ENCODE peak calls at places on chromosome 9, in six cellular contexts. R is GM12891, U is GM12878, H is HepG2, K is K562, V is H1. A is an unnamed sample.

GRCh38 chr9:16358751-16359150 is 511.7 kb downstream of the BNC2 start:
- DNase-seq in U (no peak), K (no peak), R (no peak), V (no peak), H (no peak), A (no peak)

GRCh38 chr9:136545966-136546696 is at the start of gene NOTCH1:
- DNase-seq in R (peak), K (peak), H (peak), V (peak), U (peak), A (peak)

GRCh38 chr9:38713426-38713825 is 6.5 kb downstream of the FAM240B start:
- DNase-seq in K (no peak), H (no peak), U (no peak), V (no peak), R (no peak), A (no peak)

GRCh38 chr9:24245988-24246387 is 299.7 kb downstream of the IZUMO3 start:
- DNase-seq in R (no peak), V (no peak), H (no peak), K (no peak), U (no peak), A (no peak)

GRCh38 chr9:133148351-133149129 is 15.2 kb downstream of the GBGT1 start:
- DNase-seq in V (peak), H (no peak), R (no peak), K (peak), U (no peak), A (peak)

GRCh38 chr9:30075022-30075421 is 2309.4 kb upstream of the ACO1 start:
- DNase-seq in K (no peak), V (no peak), H (no peak), U (no peak), R (no peak), A (no peak)

GRCh38 chr9:113934826-113935676 is 58.9 kb downstream of the ZNF618 start:
- DNase-seq in K (no peak), V (peak), H (no peak), R (no peak), U (no peak), A (no peak)

GRCh38 chr9:86563959-86564358 is 209.7 kb upstream of the TUT7 start:
- DNase-seq in V (no peak), R (no peak), U (no peak), K (no peak), H (no peak), A (no peak)

GRCh38 chr9:81363916-81364480 is 325.3 kb downstream of the TLE1 start:
- DNase-seq in H (no peak), V (no peak), R (no peak), K (no peak), U (no peak), A (no peak)

GRCh38 chr9:81138173-81138572 is 551.2 kb downstream of the TLE1 start:
- DNase-seq in H (no peak), K (no peak), U (no peak), R (no peak), V (no peak), A (no peak)

GRCh38 chr9:96080364-96080763 is 204.9 kb downstream of the ERCC6L2 start:
- DNase-seq in V (no peak), H (no peak), K (no peak), R (no peak), U (no peak), A (no peak)

GRCh38 chr9:109455861-109456260 is 42.2 kb downstream of the PTPN3 start:
- DNase-seq in R (no peak), H (no peak), U (no peak), K (no peak), V (peak), A (no peak)

GRCh38 chr9:84969084-84969483 is 299.6 kb downstream of the NTRK2 start:
- DNase-seq in H (no peak), V (no peak), U (no peak), K (no peak), R (no peak), A (no peak)

GRCh38 chr9:88749420-88749819 is 214.4 kb downstream of the NXNL2 start:
- DNase-seq in U (no peak), K (no peak), R (no peak), V (no peak), H (no peak), A (no peak)

GRCh38 chr9:121286973-121287721 is 19.2 kb downstream of the GSN start:
- DNase-seq in H (peak), K (peak), V (peak), U (no peak), R (no peak), A (no peak)

GRCh38 chr9:121685795-121686377 is 34.5 kb downstream of the DAB2IP start:
- DNase-seq in H (no peak), V (no peak), U (no peak), K (no peak), R (no peak), A (no peak)

GRCh38 chr9:101333490-101333889 is 51.3 kb downstream of the BAAT start:
- DNase-seq in K (no peak), R (no peak), H (no peak), V (no peak), U (no peak), A (no peak)

GRCh38 chr9:34654317-34655083 is 2.5 kb downstream of the IL11RA start:
- DNase-seq in K (no peak), U (no peak), V (no peak), H (no peak), R (no peak), A (no peak)

GRCh38 chr9:112764837-112765236 is 14.3 kb downstream of the SNX30 start:
- DNase-seq in H (peak), R (no peak), K (peak), V (no peak), U (no peak), A (no peak)

GRCh38 chr9:16608906-16609305 is 261.6 kb downstream of the BNC2 start:
- DNase-seq in K (no peak), V (no peak), U (no peak), H (no peak), R (no peak), A (no peak)

GRCh38 chr9:107650321-107650720 is 160.8 kb upstream of the KLF4 start:
- DNase-seq in R (no peak), H (no peak), K (no peak), U (no peak), V (no peak), A (no peak)

GRCh38 chr9:114571391-114571790 is 16.2 kb upstream of the ATP6V1G1 start:
- DNase-seq in R (no peak), V (no peak), U (no peak), H (no peak), K (no peak), A (no peak)

GRCh38 chr9:128818099-128818838 is at the start of gene ENDOG:
- DNase-seq in V (peak), R (peak), H (peak), U (peak), K (peak), A (peak)
- TF ChIP-seq POLR2A in V (no peak), R (peak), H (peak), U (peak), K (peak), A (peak)

GRCh38 chr9:134284273-134284672 is 42.0 kb upstream of the RXRA start:
- DNase-seq in U (no peak), R (no peak), H (no peak), V (no peak), K (no peak), A (no peak)
- TF ChIP-seq TAF1 in U (no peak), R (no peak), H (no peak), V (no peak), K (no peak), A (no peak)

DNA sequence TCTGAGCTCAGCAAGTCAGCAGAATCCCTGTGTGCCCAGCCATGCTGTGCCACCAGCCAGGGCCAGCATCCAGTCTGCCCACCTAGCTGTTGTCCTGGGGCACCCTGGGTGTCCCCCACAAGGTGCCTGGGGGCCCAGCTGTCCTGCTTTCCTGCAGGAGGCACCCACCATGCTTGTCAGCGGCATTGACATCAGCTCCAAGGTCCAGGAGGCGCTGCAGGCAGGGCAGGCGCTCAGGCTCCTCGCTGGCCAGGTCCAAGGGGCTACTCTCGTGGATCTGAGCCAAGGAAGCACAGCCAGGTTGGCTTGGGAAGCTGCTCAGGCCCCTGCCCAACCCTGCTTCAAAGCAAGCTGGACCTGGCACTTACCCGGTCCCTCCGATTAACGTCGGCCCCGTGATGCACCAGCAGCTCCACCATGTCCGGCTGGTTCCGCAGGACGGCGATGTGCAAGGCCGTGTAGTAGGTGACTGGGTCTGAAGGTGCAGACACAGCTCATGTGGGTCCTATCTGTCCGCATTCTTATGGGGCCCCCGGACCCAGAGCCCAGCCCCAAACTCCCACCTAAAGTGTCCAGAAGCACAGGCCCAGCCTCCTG is 2.8 kb downstream of the ASB6 start:
- DNase-seq in R (no peak), K (no peak), H (no peak), U (no peak), V (no peak), A (no peak)
- TF ChIP-seq POLR2AphosphoS5 in R (no peak), K (no peak), H (no peak), U (no peak), V (no peak), A (no peak)

GRCh38 chr9:99105152-99106043 is 485 bp downstream of the TGFBR1 start:
- DNase-seq in K (peak), H (peak), R (peak), U (no peak), V (peak), A (peak)
- TF ChIP-seq POLR2A in K (peak), H (peak), R (no peak), U (peak), V (no peak), A (no peak)

GRCh38 chr9:32992596-32993238 is 8.7 kb downstream of the APTX start:
- DNase-seq in K (peak), U (no peak), R (no peak), H (no peak), V (no peak), A (no peak)
- TF ChIP-seq TAF1 in K (no peak), U (no peak), R (no peak), H (no peak), V (no peak), A (no peak)

GRCh38 chr9:77598510-77598909 is 49.6 kb downstream of the GNA14 start:
- DNase-seq in K (no peak), V (no peak), H (no peak), R (no peak), U (no peak), A (no peak)
- TF ChIP-seq POLR2AphosphoS5 in K (no peak), V (no peak), H (no peak), R (no peak), U (no peak), A (no peak)

DNA sequence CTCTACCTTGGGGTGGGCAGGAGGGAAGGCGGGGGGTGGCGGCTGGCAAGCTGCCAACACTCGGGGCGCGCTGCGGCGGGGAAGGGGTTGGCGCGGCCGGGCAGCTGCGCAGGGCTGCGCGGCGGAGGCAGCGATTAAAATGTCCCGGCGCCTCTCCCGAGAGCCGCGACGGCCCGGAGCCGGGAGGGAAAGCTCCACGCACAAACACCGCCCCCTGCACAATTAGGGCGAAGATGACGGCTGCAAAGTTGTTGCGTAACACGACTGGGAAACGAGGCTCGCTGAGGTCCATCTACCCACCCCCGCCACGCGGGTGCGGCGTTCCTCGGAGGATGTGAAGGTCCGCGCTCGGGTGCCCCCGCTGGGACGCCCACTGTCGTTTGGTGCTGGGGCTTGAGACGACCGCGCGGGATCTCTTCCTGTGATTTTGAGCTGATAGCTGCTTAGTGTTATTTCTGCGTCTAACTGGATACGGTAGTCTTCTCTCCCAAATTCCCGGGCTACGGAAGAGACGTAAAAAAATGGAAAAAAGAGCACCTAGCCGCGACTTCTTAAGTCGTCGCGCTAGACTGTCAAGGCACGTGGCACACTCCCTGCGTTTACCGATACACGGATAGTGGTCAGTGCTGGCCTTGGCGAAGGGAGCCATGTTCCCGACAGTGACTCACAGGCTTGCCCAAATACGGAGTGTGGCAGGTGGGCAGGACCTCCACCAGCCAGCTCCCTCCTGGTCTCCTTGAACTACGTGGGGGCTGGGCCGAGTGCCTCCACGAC is 958 bp upstream of the NFIL3 start:
- DNase-seq in V (peak), U (no peak), K (peak), R (no peak), H (peak), A (no peak)
- TF ChIP-seq POLR2A in V (no peak), U (no peak), K (peak), R (no peak), H (peak), A (no peak)

DNA sequence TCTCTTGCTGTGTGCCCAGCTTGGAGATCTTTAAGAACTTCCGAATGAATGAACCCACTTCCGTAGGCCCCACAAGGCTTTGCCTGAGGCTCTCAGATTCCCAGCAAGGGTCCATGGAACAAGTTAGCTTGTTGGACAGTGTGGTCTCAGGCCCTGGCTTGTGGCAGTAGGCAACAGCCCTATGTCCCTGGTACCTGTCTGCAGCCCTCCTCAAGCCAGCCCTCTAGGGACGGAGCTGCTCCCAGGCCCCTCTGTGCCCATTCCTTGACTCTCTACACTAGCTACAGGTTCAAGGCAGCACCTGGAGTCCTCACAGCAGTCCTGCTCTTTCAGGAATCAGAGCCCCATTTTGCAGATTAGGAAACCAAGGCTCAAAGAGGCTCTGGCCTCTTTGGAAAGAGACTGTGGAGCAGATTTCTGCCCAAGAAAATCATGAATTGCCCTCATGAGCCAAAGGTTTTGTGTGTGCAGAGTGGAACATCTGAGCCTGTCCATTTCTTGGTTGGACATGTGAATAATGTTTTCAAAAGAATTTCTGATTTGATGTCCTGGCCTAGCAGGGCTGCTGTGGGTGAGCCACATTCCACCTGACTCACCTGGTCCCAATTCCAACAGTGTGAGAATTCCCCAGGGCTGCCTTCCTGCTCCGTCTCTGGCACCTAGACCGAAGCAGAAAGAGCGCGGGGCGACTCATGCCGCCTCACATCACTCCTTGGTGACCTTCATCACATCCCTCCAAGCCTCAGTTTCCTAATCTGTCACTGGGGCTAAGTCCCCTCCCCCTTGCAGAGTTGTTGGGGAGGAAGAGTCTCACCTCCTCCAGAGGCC is 131.7 kb downstream of the BARX1 start:
- DNase-seq in U (no peak), V (no peak), H (no peak), R (no peak), K (no peak), A (no peak)
- TF ChIP-seq TAF1 in U (no peak), V (no peak), H (no peak), R (no peak), K (no peak), A (no peak)